ENCODE peak calls at places on chromosome X, in nine cellular contexts. Q is dorsolateral prefrontal cortex; O is pancreas; I is GM23338; F is fibroblast of lung; T is CD4-positive, alpha-beta memory T cell; N is adrenal gland; U is neural progenitor cell; H is CD8-positive, alpha-beta T cell. W is an unnamed sample.
A peak's percentile ranks its signal among the peaks of the same experiment; 100 is the strongest.

GRCh38 chrX:70196961-70197805 is 19.9 kb downstream of the DGAT2L6 start:
- DNase-seq in O (no peak), Q (no peak), F (peak; percentile 59), U (peak; percentile 65), N (peak; percentile 66), H (peak; percentile 37), I (peak; percentile 79), T (peak; percentile 66), W (peak; percentile 51)

GRCh38 chrX:133859336-133859735 is 126.1 kb downstream of the GPC3 start:
- DNase-seq in T (no peak), F (no peak), U (no peak), N (no peak), H (no peak), Q (no peak), I (no peak), O (no peak), W (no peak)

GRCh38 chrX:132631579-132632232 is 142.9 kb upstream of the MBNL3 start:
- DNase-seq in N (no peak), Q (no peak), U (peak; percentile 8), O (no peak), T (no peak), H (no peak), F (peak; percentile 51), I (peak; percentile 39), W (no peak)

GRCh38 chrX:63784346-63784901 is 590 bp downstream of the ARHGEF9 start:
- DNase-seq in I (no peak), N (peak; percentile 12), H (no peak), U (peak; percentile 4), O (no peak), T (no peak), F (no peak), Q (no peak), W (no peak)

GRCh38 chrX:11632732-11633131 is 33.0 kb downstream of the ARHGAP6 start:
- DNase-seq in F (no peak), T (no peak), N (no peak), H (no peak), U (peak; percentile 3), I (no peak), Q (no peak), O (no peak), W (no peak)

GRCh38 chrX:134544614-134545255 is 84.8 kb downstream of the HPRT1 start:
- DNase-seq in F (no peak), Q (no peak), I (peak; percentile 57), H (no peak), T (no peak), N (peak; percentile 32), O (no peak), U (peak; percentile 53), W (no peak)

GRCh38 chrX:130696542-130696941 is 206.5 kb downstream of the ENOX2 start:
- DNase-seq in T (no peak), Q (no peak), O (no peak), U (no peak), N (no peak), F (no peak), H (no peak), I (no peak), W (no peak)

GRCh38 chrX:13357925-13358324 is 38.1 kb upstream of the ATXN3L start:
- DNase-seq in I (no peak), H (no peak), N (no peak), Q (no peak), F (no peak), O (no peak), T (no peak), U (peak; percentile 74), W (no peak)

GRCh38 chrX:150692837-150693781 is at the start of gene MTMR1:
- DNase-seq in N (peak; percentile 16), I (peak; percentile 29), T (peak; percentile 70), O (peak; percentile 48), Q (no peak), U (peak; percentile 68), H (peak; percentile 16), F (no peak), W (peak; percentile 61)

GRCh38 chrX:74656079-74656745 is 41.8 kb upstream of the RLIM start:
- DNase-seq in O (no peak), N (no peak), U (no peak), H (no peak), I (peak; percentile 4), Q (no peak), T (no peak), F (no peak), W (no peak)

GRCh38 chrX:131703646-131704045 is 159.8 kb downstream of the OR13H1 start:
- DNase-seq in T (no peak), U (no peak), H (no peak), N (no peak), I (no peak), Q (no peak), F (no peak), O (no peak), W (no peak)

GRCh38 chrX:11296051-11296450 is 2.8 kb downstream of the AMELX start:
- DNase-seq in O (no peak), N (no peak), I (no peak), U (no peak), Q (no peak), F (no peak), H (no peak), T (no peak), W (no peak)

GRCh38 chrX:125940985-125941384 is 225.1 kb downstream of the DCAF12L2 start:
- DNase-seq in F (no peak), N (no peak), I (peak; percentile 1), H (no peak), T (peak; percentile 13), O (no peak), Q (no peak), U (no peak), W (no peak)

GRCh38 chrX:150680974-150681373 is 12.2 kb upstream of the MTMR1 start:
- DNase-seq in F (peak; percentile 28), T (no peak), O (no peak), H (no peak), I (peak; percentile 48), U (peak; percentile 34), N (peak; percentile 24), Q (no peak), W (no peak)

GRCh38 chrX:106999002-106999975 is 723 bp downstream of the MORC4 start:
- DNase-seq in N (peak; percentile 69), F (peak; percentile 61), Q (peak; percentile 55), T (peak; percentile 46), U (peak; percentile 60), H (no peak), O (peak; percentile 41), I (peak; percentile 42), W (peak; percentile 35)

DNA sequence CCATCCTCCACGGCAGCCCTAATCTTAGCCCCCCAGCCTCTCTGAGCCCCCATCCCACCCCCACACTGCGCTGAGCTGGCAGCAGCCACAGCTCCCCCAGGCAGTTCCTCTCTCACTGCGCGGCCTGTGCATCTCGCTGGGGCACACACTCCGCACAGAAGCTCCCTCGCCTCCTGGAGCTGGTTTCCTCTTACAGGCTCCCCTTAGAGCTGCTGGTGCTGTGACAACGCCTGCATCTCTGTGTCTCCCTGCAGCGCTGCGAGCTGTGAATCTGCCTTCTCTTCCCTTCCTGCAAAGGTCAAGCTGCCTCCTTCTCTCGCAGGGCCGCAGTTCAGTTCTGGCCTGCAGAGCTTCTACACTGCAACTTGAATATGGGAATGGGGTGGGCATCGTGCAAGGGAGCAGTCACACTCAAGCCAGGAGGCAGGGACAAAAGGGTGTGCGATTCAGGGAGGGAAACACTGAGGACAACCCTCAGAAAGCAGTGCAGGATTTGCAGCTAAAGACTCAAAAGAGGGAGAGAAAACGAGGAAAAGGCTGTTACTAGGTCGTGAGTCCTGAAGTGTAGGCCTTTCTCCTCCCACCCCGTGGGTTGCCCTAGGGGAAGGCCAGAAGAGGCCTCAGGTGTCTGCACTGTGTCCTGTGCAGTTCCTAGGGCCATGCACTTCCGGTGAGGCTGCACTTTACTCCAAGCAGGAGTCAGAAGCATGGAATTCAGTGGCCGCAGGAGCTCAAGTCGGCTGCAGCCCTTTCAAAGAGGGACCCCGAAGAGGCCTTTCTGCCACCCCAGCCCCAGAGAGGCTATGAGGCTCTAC is 87.0 kb downstream of the BCOR start:
- DNase-seq in Q (no peak), U (peak; percentile 58), N (no peak), F (no peak), O (no peak), I (no peak), T (no peak), H (no peak), W (no peak)
- H3K27me3 ChIP-seq in Q (peaks cover 78% of the 10 kb centered on the region), U (peaks cover 86% of the 10 kb centered on the region), N (peaks cover 66% of the 10 kb centered on the region), F (no peaks in the 10 kb centered on the region), O (peaks cover 10% of the 10 kb centered on the region), I (peaks cover 89% of the 10 kb centered on the region), T (no peaks in the 10 kb centered on the region), H (peaks cover 3% of the 10 kb centered on the region), W (peaks cover 42% of the 10 kb centered on the region)

GRCh38 chrX:95675794-95676193 is 1008.8 kb upstream of the DIAPH2 start:
- DNase-seq in N (no peak), H (no peak), T (no peak), O (no peak), I (no peak), U (no peak), Q (no peak), F (no peak), W (no peak)

GRCh38 chrX:95678679-95679078 is 1006.0 kb upstream of the DIAPH2 start:
- DNase-seq in F (no peak), T (no peak), U (no peak), I (no peak), N (no peak), O (no peak), H (no peak), Q (no peak), W (no peak)

GRCh38 chrX:95675011-95675410 is 1009.6 kb upstream of the DIAPH2 start:
- DNase-seq in O (no peak), I (no peak), N (no peak), U (peak; percentile 7), Q (no peak), H (no peak), F (no peak), T (no peak), W (no peak)
- H3K27me3 ChIP-seq in O (no peaks in the 10 kb centered on the region), I (no peaks in the 10 kb centered on the region), N (peaks cover 9% of the 10 kb centered on the region), U (no peaks in the 10 kb centered on the region), Q (peaks cover 43% of the 10 kb centered on the region), H (no peaks in the 10 kb centered on the region), F (no peaks in the 10 kb centered on the region), T (no peaks in the 10 kb centered on the region), W (no peaks in the 10 kb centered on the region)

DNA sequence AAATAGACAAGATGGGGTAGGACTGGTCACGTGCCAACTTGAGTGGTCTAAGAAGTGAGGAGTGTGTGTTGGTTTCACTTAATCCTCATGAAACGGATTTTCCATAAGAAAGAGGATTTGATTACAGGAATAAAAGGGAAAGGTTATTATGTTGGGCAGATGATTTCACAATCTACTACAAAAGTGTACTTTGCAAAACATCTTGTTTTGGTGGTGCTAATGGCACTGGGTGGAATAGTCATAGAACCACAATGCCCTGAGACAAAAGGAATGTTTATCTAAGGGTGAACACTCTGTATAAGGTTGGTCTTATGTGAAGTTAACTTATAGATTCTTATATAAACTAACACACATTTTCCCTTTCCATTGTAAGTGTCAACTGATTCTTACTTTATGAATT is 45.6 kb downstream of the GLUD2 start:
- DNase-seq in N (no peak), F (no peak), I (no peak), O (no peak), H (no peak), U (no peak), T (no peak), Q (no peak), W (no peak)
- H3K27me3 ChIP-seq in N (no peaks in the 10 kb centered on the region), F (no peaks in the 10 kb centered on the region), I (no peaks in the 10 kb centered on the region), O (no peaks in the 10 kb centered on the region), H (no peaks in the 10 kb centered on the region), U (no peaks in the 10 kb centered on the region), T (no peaks in the 10 kb centered on the region), Q (peaks cover 44% of the 10 kb centered on the region), W (no peaks in the 10 kb centered on the region)

DNA sequence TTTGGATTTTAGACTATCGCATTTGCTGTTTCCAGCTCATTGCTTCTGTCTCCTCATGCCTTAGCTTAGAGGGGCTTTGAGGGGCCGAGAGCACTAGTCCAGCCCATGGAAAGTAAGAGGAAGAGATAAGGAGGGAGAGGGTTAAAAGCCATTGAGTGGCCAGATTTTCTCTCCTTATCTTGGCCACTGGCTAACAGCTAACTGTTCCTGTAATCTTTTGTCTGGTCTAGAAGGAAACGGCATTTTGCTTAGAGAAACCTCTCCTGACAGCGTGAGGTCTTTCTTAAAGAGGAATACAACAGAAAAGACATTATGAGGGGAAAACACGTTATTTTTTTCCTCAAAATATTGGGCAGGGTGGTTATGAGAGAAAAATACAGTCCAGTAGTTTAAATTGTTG is 7.9 kb downstream of the GPR101 start:
- DNase-seq in Q (no peak), F (no peak), O (no peak), T (no peak), N (no peak), I (no peak), H (no peak), U (no peak), W (no peak)
- H3K27me3 ChIP-seq in Q (peaks cover 88% of the 10 kb centered on the region), F (no peaks in the 10 kb centered on the region), O (no peaks in the 10 kb centered on the region), T (no peaks in the 10 kb centered on the region), N (peaks cover 18% of the 10 kb centered on the region), I (peaks cover 36% of the 10 kb centered on the region), H (no peaks in the 10 kb centered on the region), U (peaks cover 65% of the 10 kb centered on the region), W (peaks cover 14% of the 10 kb centered on the region)

W was measured in CD4-positive, alpha-beta T cell.